ENCODE peak calls at places on chromosomes 6 and 20, in seven cellular contexts. One of them, this sample, is unnamed.

GRCh38 chr6:85594197-85594930 is 706 bp upstream of the SNX14 start:
- DNase-seq in NCI-H1417 treated with DMSO at 0.1 percent for 48 hours: no peak
- DNase-seq in uterus: no peak
- DNase-seq in endothelial cell: no peak
- DNase-seq in AG09319: no peak
- DNase-seq in T-cell: peak; percentile 28
- DNase-seq in IMR-90: peak; percentile 30
- DNase-seq in this sample: no peak

GRCh38 chr20:58078741-58079522 is 149.5 kb downstream of the ANKRD60 start:
- DNase-seq in NCI-H1417 treated with DMSO at 0.1 percent for 48 hours: no peak
- DNase-seq in uterus: no peak
- DNase-seq in endothelial cell: no peak
- DNase-seq in AG09319: no peak
- DNase-seq in T-cell: no peak
- DNase-seq in IMR-90: no peak
- DNase-seq in this sample: no peak

GRCh38 chr6:46134216-46134615 is 4.4 kb downstream of the ENPP4 start:
- DNase-seq in NCI-H1417 treated with DMSO at 0.1 percent for 48 hours: no peak
- DNase-seq in uterus: no peak
- DNase-seq in endothelial cell: no peak
- DNase-seq in AG09319: no peak
- DNase-seq in T-cell: no peak
- DNase-seq in IMR-90: no peak
- DNase-seq in this sample: no peak

GRCh38 chr6:36296240-36296639 is 26.4 kb downstream of the PNPLA1 start:
- DNase-seq in NCI-H1417 treated with DMSO at 0.1 percent for 48 hours: no peak
- DNase-seq in uterus: no peak
- DNase-seq in endothelial cell: no peak
- DNase-seq in AG09319: peak; percentile 4
- DNase-seq in T-cell: no peak
- DNase-seq in IMR-90: peak; percentile 4
- DNase-seq in this sample: no peak

GRCh38 chr20:17505664-17506517 is 25.3 kb downstream of the BFSP1 start:
- DNase-seq in NCI-H1417 treated with DMSO at 0.1 percent for 48 hours: no peak
- DNase-seq in uterus: no peak
- DNase-seq in endothelial cell: no peak
- DNase-seq in AG09319: no peak
- DNase-seq in T-cell: no peak
- DNase-seq in IMR-90: peak; percentile 71
- DNase-seq in this sample: no peak

GRCh38 chr6:97470322-97470721 is 187.3 kb upstream of the MMS22L start:
- DNase-seq in NCI-H1417 treated with DMSO at 0.1 percent for 48 hours: no peak
- DNase-seq in uterus: no peak
- DNase-seq in endothelial cell: no peak
- DNase-seq in AG09319: no peak
- DNase-seq in T-cell: no peak
- DNase-seq in IMR-90: no peak
- DNase-seq in this sample: no peak

GRCh38 chr6:132236744-132237143 is 164.5 kb downstream of the MOXD1 start:
- DNase-seq in NCI-H1417 treated with DMSO at 0.1 percent for 48 hours: no peak
- DNase-seq in uterus: no peak
- DNase-seq in endothelial cell: no peak
- DNase-seq in AG09319: no peak
- DNase-seq in T-cell: no peak
- DNase-seq in IMR-90: peak; percentile 51
- DNase-seq in this sample: no peak

GRCh38 chr20:33679758-33680485 is 5.7 kb upstream of the NECAB3 start:
- DNase-seq in NCI-H1417 treated with DMSO at 0.1 percent for 48 hours: no peak
- DNase-seq in uterus: no peak
- DNase-seq in endothelial cell: no peak
- DNase-seq in AG09319: no peak
- DNase-seq in T-cell: peak; percentile 24
- DNase-seq in IMR-90: no peak
- DNase-seq in this sample: no peak